ENCODE peak calls at places on chromosome 11, in nine cellular contexts. D is heart left ventricle, G is right atrium auricular region, O is HepG2, C is IMR-90, M is RWPE2, B is adrenal gland, X is cardiac muscle cell, P is Peyer's patch. Y is an unnamed sample. For H3K9me3, the result is how much of the 10 kb centered on the place peaks cover.

GRCh38 chr11:35579557-35580396 is 38.5 kb upstream of the FJX1 start:
- DNase-seq in D (no peak), G (no peak), O (peak), C (peak), M (no peak), B (no peak), X (peak), P (no peak), Y (peak)

GRCh38 chr11:12473366-12473765 is 96.0 kb downstream of the PARVA start:
- DNase-seq in D (no peak), G (no peak), O (no peak), C (no peak), M (no peak), B (no peak), X (no peak), P (no peak), Y (no peak)

GRCh38 chr11:3104961-3105790 is 48.0 kb upstream of the CARS1 start:
- DNase-seq in D (no peak), G (peak), O (no peak), C (no peak), M (peak), B (no peak), X (no peak), P (no peak), Y (no peak)

GRCh38 chr11:2581151-2581930 is 118.5 kb downstream of the KCNQ1OT1 start:
- DNase-seq in D (peak), G (no peak), O (no peak), C (no peak), M (peak), B (peak), X (no peak), P (peak), Y (no peak)

GRCh38 chr11:130873766-130874165 is 42.5 kb downstream of the SNX19 start:
- DNase-seq in D (no peak), G (no peak), O (no peak), C (peak), M (no peak), B (no peak), X (no peak), P (no peak), Y (no peak)

GRCh38 chr11:108224908-108225786 is 2.3 kb downstream of the ATM start:
- DNase-seq in D (no peak), G (no peak), O (no peak), C (no peak), M (no peak), B (no peak), X (no peak), P (peak), Y (no peak)

GRCh38 chr11:134119094-134119493 is 50.2 kb downstream of the JAM3 start:
- DNase-seq in D (no peak), G (no peak), O (no peak), C (peak), M (no peak), B (no peak), X (peak), P (no peak), Y (peak)

GRCh38 chr11:115154355-115154736 is 349.9 kb downstream of the CADM1 start:
- DNase-seq in D (no peak), G (no peak), O (no peak), C (no peak), M (no peak), B (no peak), X (no peak), P (no peak), Y (no peak)

GRCh38 chr11:30172872-30173271 is 57.9 kb upstream of the FSHB start:
- DNase-seq in D (no peak), G (no peak), O (no peak), C (no peak), M (no peak), B (no peak), X (peak), P (no peak), Y (no peak)

GRCh38 chr11:102268083-102268984 is 49.0 kb upstream of the BIRC3 start:
- DNase-seq in D (peak), G (peak), O (peak), C (peak), M (peak), B (peak), X (peak), P (peak), Y (no peak)

GRCh38 chr11:128336203-128336602 is 251.2 kb downstream of the ETS1 start:
- DNase-seq in D (peak), G (no peak), O (peak), C (peak), M (no peak), B (peak), X (peak), P (no peak), Y (no peak)

GRCh38 chr11:63906585-63906984 is 10.4 kb downstream of the RCOR2 start:
- DNase-seq in D (no peak), G (no peak), O (no peak), C (peak), M (no peak), B (no peak), X (peak), P (peak), Y (no peak)

GRCh38 chr11:26766996-26767395 is 45.1 kb upstream of the SLC5A12 start:
- DNase-seq in D (no peak), G (no peak), O (no peak), C (no peak), M (no peak), B (no peak), X (peak), P (no peak), Y (no peak)

GRCh38 chr11:1870326-1870696 is 17.4 kb downstream of the LSP1 start:
- DNase-seq in D (no peak), G (no peak), O (no peak), C (no peak), M (no peak), B (no peak), X (no peak), P (no peak), Y (no peak)

GRCh38 chr11:123556633-123557032 is 97.8 kb downstream of the SCN3B start:
- DNase-seq in D (no peak), G (no peak), O (no peak), C (no peak), M (no peak), B (no peak), X (no peak), P (no peak), Y (no peak)

GRCh38 chr11:105738972-105739574 is 129.2 kb downstream of the GRIA4 start:
- DNase-seq in D (no peak), G (no peak), O (no peak), C (no peak), M (no peak), B (no peak), X (no peak), P (no peak), Y (no peak)

GRCh38 chr11:65066805-65067291 is 8.5 kb upstream of the NAALADL1 start:
- DNase-seq in D (no peak), G (no peak), O (no peak), C (no peak), M (no peak), B (no peak), X (no peak), P (no peak), Y (no peak)

GRCh38 chr11:11338304-11338703 is 14.7 kb downstream of the CSNK2A3 start:
- DNase-seq in D (no peak), G (no peak), O (no peak), C (no peak), M (no peak), B (no peak), X (no peak), P (no peak), Y (no peak)
- H3K4me3 ChIP-seq in D (no peak), G (no peak), O (no peak), C (no peak), M (no peak), B (no peak), X (no peak), P (no peak), Y (no peak)

GRCh38 chr11:70669871-70670683 is 271.7 kb downstream of the CTTN start:
- DNase-seq in D (no peak), G (no peak), O (no peak), C (no peak), M (no peak), B (no peak), X (no peak), P (no peak), Y (no peak)
- H3K9me3 ChIP-seq in D (under half), G (under half), O (under half), C (under half), M (under half), B (under half), X (under half), P (under half), Y (half or more)

DNA sequence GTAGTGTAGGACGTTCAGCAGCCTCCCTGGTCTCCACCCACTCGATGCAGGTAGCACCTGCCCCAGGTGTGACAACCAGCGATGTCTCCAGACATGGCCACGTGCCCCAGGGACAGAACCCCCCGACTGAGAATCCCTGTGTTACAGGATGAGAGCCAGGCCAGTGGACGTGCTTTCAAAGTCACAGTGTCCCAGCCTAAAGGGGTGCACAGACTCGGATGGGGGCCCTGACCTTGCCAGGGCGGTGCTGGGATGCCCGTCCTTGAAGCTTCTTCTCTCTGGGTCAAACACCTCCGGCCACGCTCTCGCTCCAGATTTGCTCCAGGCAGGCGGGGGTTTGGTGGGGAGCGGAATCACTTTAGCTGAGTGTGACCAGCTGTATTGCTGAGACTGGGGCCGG is 23.3 kb upstream of the GAL start:
- DNase-seq in D (no peak), G (no peak), O (no peak), C (no peak), M (no peak), B (no peak), X (no peak), P (no peak), Y (no peak)
- TF ChIP-seq CTCF in D (no peak), G (no peak), O (no peak), C (no peak), M (no peak), B (no peak), X (no peak), P (no peak), Y (no peak)

GRCh38 chr11:33015621-33016551 is at the start of gene DEPDC7:
- DNase-seq in D (peak), G (peak), O (peak), C (peak), M (peak), B (peak), X (peak), P (peak), Y (peak)

GRCh38 chr11:33018840-33019239 is 3.2 kb downstream of the DEPDC7 start:
- DNase-seq in D (no peak), G (no peak), O (no peak), C (no peak), M (no peak), B (no peak), X (no peak), P (no peak), Y (no peak)

GRCh38 chr11:33017478-33017877 is 1.8 kb downstream of the DEPDC7 start:
- DNase-seq in D (no peak), G (no peak), O (peak), C (no peak), M (no peak), B (no peak), X (no peak), P (no peak), Y (no peak)

GRCh38 chr11:33018005-33018404 is 2.3 kb downstream of the DEPDC7 start:
- DNase-seq in D (no peak), G (no peak), O (peak), C (no peak), M (no peak), B (no peak), X (no peak), P (no peak), Y (no peak)

GRCh38 chr11:33016654-33017053 is 976 bp downstream of the DEPDC7 start:
- DNase-seq in D (no peak), G (no peak), O (no peak), C (no peak), M (no peak), B (no peak), X (no peak), P (no peak), Y (no peak)
- H3K4me3 ChIP-seq in D (peak), G (peak), O (peak), C (peak), M (peak), B (no peak), X (peak), P (peak), Y (peak)

GRCh38 chr11:91972665-91973266 is 251.9 kb upstream of the FAT3 start:
- DNase-seq in D (no peak), G (no peak), O (no peak), C (no peak), M (no peak), B (no peak), X (no peak), P (no peak), Y (no peak)

GRCh38 chr11:91966368-91966767 is 258.2 kb upstream of the FAT3 start:
- DNase-seq in D (no peak), G (no peak), O (no peak), C (no peak), M (no peak), B (no peak), X (no peak), P (no peak), Y (no peak)

GRCh38 chr11:91967018-91967715 is 257.5 kb upstream of the FAT3 start:
- DNase-seq in D (no peak), G (no peak), O (no peak), C (no peak), M (no peak), B (no peak), X (no peak), P (no peak), Y (no peak)

GRCh38 chr11:91970604-91971003 is 254.0 kb upstream of the FAT3 start:
- DNase-seq in D (no peak), G (no peak), O (no peak), C (no peak), M (no peak), B (no peak), X (no peak), P (no peak), Y (no peak)
- H3K9me3 ChIP-seq in D (under half), G (under half), O (half or more), C (under half), M (under half), B (under half), X (under half), P (under half), Y (under half)

GRCh38 chr11:67732045-67732787 is 57.8 kb upstream of the ALDH3B2 start:
- DNase-seq in D (no peak), G (no peak), O (no peak), C (no peak), M (no peak), B (no peak), X (no peak), P (no peak), Y (no peak)
- TF ChIP-seq CTCF in D (no peak), G (peak), O (no peak), C (peak), M (peak), B (no peak), X (peak), P (peak), Y (peak)

DNA sequence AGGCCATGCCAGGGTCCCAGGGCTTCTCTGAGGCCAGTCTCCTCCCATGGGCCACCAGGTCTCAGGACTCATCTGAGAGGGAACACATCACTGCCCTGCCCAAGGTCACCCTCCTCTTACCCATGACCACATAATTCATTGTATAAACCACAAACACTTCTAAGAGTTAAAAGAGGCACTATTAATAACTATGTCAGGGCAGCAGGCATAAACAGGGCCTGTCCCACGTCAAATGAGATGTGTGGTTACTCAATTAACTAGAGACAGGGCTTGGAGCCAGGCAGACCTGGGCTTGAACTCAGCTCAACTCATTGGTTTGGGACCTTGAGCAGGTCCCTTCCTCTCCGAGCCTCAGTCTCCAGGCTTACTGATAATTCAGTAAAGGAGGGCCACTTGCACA is 33.1 kb downstream of the ARAP1 start:
- DNase-seq in D (no peak), G (no peak), O (no peak), C (peak), M (no peak), B (peak), X (peak), P (no peak), Y (no peak)
- H3K4me3 ChIP-seq in D (peak), G (no peak), O (no peak), C (no peak), M (no peak), B (no peak), X (no peak), P (no peak), Y (no peak)

GRCh38 chr11:97254790-97255189 is 865.0 kb downstream of the JRKL start:
- DNase-seq in D (no peak), G (no peak), O (no peak), C (no peak), M (no peak), B (no peak), X (no peak), P (no peak), Y (no peak)

GRCh38 chr11:97259434-97259833 is 869.6 kb downstream of the JRKL start:
- DNase-seq in D (no peak), G (no peak), O (no peak), C (no peak), M (no peak), B (no peak), X (no peak), P (no peak), Y (no peak)

GRCh38 chr11:97259884-97260283 is 870.1 kb downstream of the JRKL start:
- DNase-seq in D (no peak), G (no peak), O (no peak), C (no peak), M (no peak), B (no peak), X (no peak), P (no peak), Y (no peak)
- H3K9me3 ChIP-seq in D (under half), G (under half), O (under half), C (under half), M (under half), B (under half), X (under half), P (under half), Y (under half)

DNA sequence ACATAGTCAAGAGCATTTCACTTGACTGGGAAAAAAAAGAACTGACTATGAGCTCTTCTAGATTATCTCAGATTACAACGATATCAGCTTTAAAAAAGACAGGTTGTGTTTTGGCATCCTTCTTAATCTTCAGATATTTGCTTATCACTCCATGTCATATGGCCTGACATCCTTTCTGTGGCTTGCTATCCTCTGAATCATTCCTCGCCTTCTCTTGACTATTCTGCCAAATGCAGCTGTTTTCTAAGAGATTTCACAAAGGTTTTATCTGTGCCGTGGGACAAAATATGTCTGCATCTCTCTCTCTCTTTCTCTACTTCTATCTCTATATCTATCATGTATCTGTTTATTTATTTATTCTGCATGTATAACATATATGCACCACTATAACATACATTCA is 746.1 kb downstream of the CNTN5 start:
- DNase-seq in D (no peak), G (no peak), O (no peak), C (no peak), M (no peak), B (no peak), X (peak), P (no peak), Y (no peak)
- TF ChIP-seq CTCF in D (no peak), G (no peak), O (no peak), C (no peak), M (no peak), B (no peak), X (no peak), P (no peak), Y (no peak)